ENCODE peak calls at places on chromosomes 5 and 9, in ten cellular contexts. Q is activated gamma-delta T cell treated with anti-CD3 and anti-CD28 coated beads, Interleukin-2, amount 50 U/mL, for 16 hours; U is posterior vena cava; S is coronary artery; B is SK-N-MC; V is ACHN; N is spleen; G is progenitor cell of endocrine pancreas; W is H1; T is activated CD4-positive, alpha-beta T cell treated with anti-CD3 and anti-CD28 coated beads, Interleukin-2, amount 50 U/mL, for 48 hours. R is an unnamed sample.

GRCh38 chr5:124342027-124342471 is 404.4 kb downstream of the ZNF608 start:
- DNase-seq in Q (no peak), U (no peak), S (no peak), B (no peak), V (no peak), N (no peak), G (no peak), W (no peak), T (no peak), R (no peak)

GRCh38 chr5:42799668-42800114 is 12.0 kb downstream of the SELENOP start:
- DNase-seq in Q (no peak), U (no peak), S (no peak), B (no peak), V (no peak), N (no peak), G (no peak), W (no peak), T (no peak), R (no peak)

GRCh38 chr9:35774907-35775635 is 16.3 kb upstream of the NPR2 start:
- DNase-seq in Q (no peak), U (no peak), S (no peak), B (no peak), V (no peak), N (no peak), G (no peak), W (no peak), T (no peak), R (no peak)

GRCh38 chr5:38379360-38379827 is 121.0 kb downstream of the EGFLAM start:
- DNase-seq in Q (no peak), U (no peak), S (no peak), B (peak), V (no peak), N (no peak), G (no peak), W (peak), T (no peak), R (no peak)

GRCh38 chr5:61623401-61624069 is 291.5 kb downstream of the ZSWIM6 start:
- DNase-seq in Q (no peak), U (no peak), S (no peak), B (no peak), V (peak), N (no peak), G (no peak), W (no peak), T (no peak), R (no peak)

GRCh38 chr9:34701023-34701768 is 8.7 kb downstream of the CCL21 start:
- DNase-seq in Q (peak), U (peak), S (peak), B (no peak), V (peak), N (peak), G (peak), W (peak), T (peak), R (peak)

GRCh38 chr5:167763772-167764171 is 527.7 kb upstream of the WWC1 start:
- DNase-seq in Q (no peak), U (no peak), S (no peak), B (no peak), V (no peak), N (no peak), G (no peak), W (no peak), T (no peak), R (no peak)

GRCh38 chr5:154320209-154320608 is 125.6 kb upstream of the SAP30L start:
- DNase-seq in Q (no peak), U (no peak), S (no peak), B (no peak), V (no peak), N (no peak), G (no peak), W (no peak), T (no peak), R (no peak)

GRCh38 chr5:62896121-62896893 is 317.7 kb downstream of the LRRC70 start:
- DNase-seq in Q (no peak), U (no peak), S (no peak), B (no peak), V (no peak), N (peak), G (no peak), W (no peak), T (no peak), R (no peak)

GRCh38 chr5:172374783-172375182 is 79.5 kb downstream of the SH3PXD2B start:
- DNase-seq in Q (no peak), U (peak), S (no peak), B (no peak), V (no peak), N (no peak), G (no peak), W (no peak), T (no peak), R (no peak)

GRCh38 chr5:85545129-85545528 is 1072.6 kb upstream of the COX7C start:
- DNase-seq in Q (no peak), U (no peak), S (no peak), B (no peak), V (no peak), N (no peak), G (no peak), W (no peak), T (no peak), R (no peak)

GRCh38 chr5:58462154-58462553 is 2.3 kb upstream of the PLK2 start:
- DNase-seq in Q (no peak), U (no peak), S (no peak), B (no peak), V (peak), N (no peak), G (no peak), W (no peak), T (no peak), R (no peak)

GRCh38 chr5:151553130-151553670 is 37.9 kb downstream of the FAT2 start:
- DNase-seq in Q (no peak), U (no peak), S (no peak), B (no peak), V (no peak), N (no peak), G (no peak), W (no peak), T (no peak), R (no peak)

GRCh38 chr9:104774831-104775573 is 11.1 kb downstream of the NIPSNAP3B start:
- DNase-seq in Q (no peak), U (no peak), S (no peak), B (no peak), V (no peak), N (peak), G (no peak), W (no peak), T (no peak), R (no peak)

GRCh38 chr5:118611332-118611945 is 376.9 kb downstream of the DTWD2 start:
- DNase-seq in Q (no peak), U (no peak), S (no peak), B (no peak), V (peak), N (no peak), G (no peak), W (no peak), T (no peak), R (no peak)

GRCh38 chr5:93611900-93612898 is 29.2 kb downstream of the NR2F1 start:
- DNase-seq in Q (no peak), U (no peak), S (no peak), B (no peak), V (peak), N (peak), G (no peak), W (no peak), T (no peak), R (no peak)

GRCh38 chr5:52776116-52776515 is 11.6 kb upstream of the ITGA1 start:
- DNase-seq in Q (peak), U (no peak), S (no peak), B (no peak), V (no peak), N (no peak), G (no peak), W (no peak), T (no peak), R (peak)

GRCh38 chr9:89515416-89515815 is 17.5 kb upstream of the SEMA4D start:
- DNase-seq in Q (no peak), U (no peak), S (no peak), B (no peak), V (peak), N (no peak), G (no peak), W (no peak), T (no peak), R (no peak)

GRCh38 chr5:11459716-11460115 is 444.5 kb downstream of the CTNND2 start:
- DNase-seq in Q (no peak), U (no peak), S (no peak), B (no peak), V (no peak), N (no peak), G (no peak), W (no peak), T (no peak), R (no peak)

GRCh38 chr9:18023332-18023731 is 444.5 kb downstream of the SH3GL2 start:
- DNase-seq in Q (no peak), U (no peak), S (no peak), B (no peak), V (no peak), N (no peak), G (no peak), W (no peak), T (no peak), R (no peak)

GRCh38 chr9:37999501-38000189 is 69.4 kb downstream of the SHB start:
- DNase-seq in Q (no peak), U (peak), S (no peak), B (no peak), V (peak), N (no peak), G (no peak), W (no peak), T (no peak), R (no peak)

GRCh38 chr5:98774192-98775046 is 956 bp downstream of the RGMB start:
- DNase-seq in Q (peak), U (peak), S (peak), B (no peak), V (peak), N (peak), G (peak), W (no peak), T (peak), R (no peak)

GRCh38 chr5:127959152-127959764 is 124.3 kb upstream of the SLC12A2 start:
- DNase-seq in Q (no peak), U (no peak), S (no peak), B (peak), V (peak), N (no peak), G (no peak), W (no peak), T (peak), R (no peak)

R was measured in natural killer cell treated with Interleukin-12 subunit alpha and Interleukin-12 subunit beta and Interleukin-15 and Interleukin-18, amount 100 ng/mL, for 72 hours.